ENCODE peak calls at places on chromosomes 7 and 10, in six cellular contexts. T is NB4, C is stomach, H is foreskin fibroblast, N is psoas muscle, Z is fibroblast of the aortic adventitia. D is an unnamed sample.

GRCh38 chr10:52771534-52772455 is 789 bp downstream of the MBL2 start:
- DNase-seq in C (no peak), H (no peak), T (peak; percentile 15), Z (no peak), N (no peak), D (no peak)

GRCh38 chr10:72545511-72545910 is 80.4 kb downstream of the MICU1 start:
- DNase-seq in N (no peak), Z (no peak), T (no peak), H (no peak), C (no peak), D (no peak)

GRCh38 chr7:90834771-90835170 is 238.7 kb downstream of the CDK14 start:
- DNase-seq in N (no peak), C (no peak), T (no peak), H (no peak), Z (no peak), D (no peak)

GRCh38 chr10:131123496-131123895 is 188.0 kb downstream of the TCERG1L start:
- DNase-seq in Z (no peak), N (no peak), C (no peak), T (no peak), H (no peak), D (no peak)

GRCh38 chr10:15140640-15141039 is 27.9 kb downstream of the NMT2 start:
- DNase-seq in Z (no peak), C (no peak), T (no peak), H (no peak), N (no peak), D (no peak)

GRCh38 chr10:102003541-102003940 is 52.4 kb downstream of the ARMH3 start:
- DNase-seq in H (peak; percentile 21), T (peak; percentile 40), Z (no peak), C (no peak), N (no peak), D (no peak)

GRCh38 chr10:114394531-114394930 is 9.8 kb downstream of the AFAP1L2 start:
- DNase-seq in T (no peak), C (no peak), Z (no peak), N (no peak), H (no peak), D (no peak)

GRCh38 chr10:71727429-71728217 is 8.0 kb upstream of the C10orf105 start:
- DNase-seq in T (peak; percentile 94), N (peak; percentile 81), H (no peak), C (peak; percentile 70), Z (peak; percentile 56), D (no peak)

GRCh38 chr7:36606442-36607205 is 117.7 kb downstream of the AOAH start:
- DNase-seq in T (no peak), C (no peak), N (no peak), H (no peak), Z (no peak), D (no peak)

GRCh38 chr7:132547806-132548205 is 28.5 kb downstream of the PLXNA4 start:
- DNase-seq in N (no peak), C (no peak), Z (no peak), H (no peak), T (no peak), D (no peak)

GRCh38 chr7:99380032-99380822 is 5.7 kb downstream of the ARPC1B start:
- DNase-seq in C (no peak), T (peak; percentile 99), Z (peak; percentile 65), N (no peak), H (peak; percentile 41), D (no peak)

GRCh38 chr10:35339946-35340345 is 3.6 kb downstream of the CCNY start:
- DNase-seq in Z (no peak), H (no peak), C (no peak), N (no peak), T (peak; percentile 12), D (no peak)

GRCh38 chr10:14683246-14683645 is 91.5 kb downstream of the FAM107B start:
- DNase-seq in T (no peak), N (no peak), H (no peak), C (no peak), Z (no peak), D (no peak)

GRCh38 chr7:86926732-86927131 is 132.7 kb downstream of the ELAPOR2 start:
- DNase-seq in T (peak; percentile 56), Z (peak; percentile 84), N (no peak), H (peak; percentile 47), C (peak; percentile 26), D (peak; percentile 9)

GRCh38 chr7:101921061-101921460 is 103.6 kb downstream of the CUX1 start:
- DNase-seq in H (no peak), N (no peak), T (no peak), C (no peak), Z (no peak), D (no peak)

GRCh38 chr10:60905580-60905979 is 38.4 kb downstream of the RHOBTB1 start:
- DNase-seq in N (peak; percentile 77), C (no peak), Z (peak; percentile 92), H (peak; percentile 44), T (no peak), D (no peak)

GRCh38 chr10:11180228-11180627 is 162.6 kb downstream of the CELF2 start:
- DNase-seq in C (peak; percentile 30), Z (no peak), H (no peak), T (peak; percentile 95), N (no peak), D (no peak)

GRCh38 chr7:116715087-116715486 is 43.1 kb downstream of the MET start:
- DNase-seq in T (no peak), C (no peak), H (peak; percentile 50), N (no peak), Z (no peak), D (no peak)

GRCh38 chr10:16754765-16755164 is 62.5 kb downstream of the RSU1 start:
- DNase-seq in H (no peak), T (no peak), Z (no peak), C (no peak), N (no peak), D (no peak)

GRCh38 chr10:93062499-93063216 is 2.1 kb downstream of the CYP26C1 start:
- DNase-seq in H (no peak), Z (peak; percentile 45), C (no peak), T (no peak), N (no peak), D (no peak)

GRCh38 chr7:112898432-112899290 is 108.5 kb upstream of the TMEM168 start:
- DNase-seq in C (peak; percentile 49), T (peak; percentile 83), N (no peak), Z (peak; percentile 86), H (peak; percentile 53), D (peak; percentile 39)

GRCh38 chr7:57496395-57496794 is 46.4 kb downstream of the ZNF716 start:
- DNase-seq in C (no peak), H (no peak), Z (no peak), T (no peak), N (no peak), D (no peak)
- H3K4me3 ChIP-seq in C (no peak overlapping the region), H (no peak overlapping the region), Z (no peak overlapping the region), T (no peak overlapping the region), N (no peak overlapping the region), D (no peak overlapping the region)

GRCh38 chr10:49298990-49299815 is at the start of gene C10orf71:
- DNase-seq in Z (no peak), T (no peak), N (peak; percentile 82), H (no peak), C (no peak), D (no peak)
- H3K4me3 ChIP-seq in Z (no peak within 1 kb of the TSS), T (no peak within 1 kb of the TSS), N (peak within 1 kb of the TSS; percentile 80), H (no peak within 1 kb of the TSS), C (no peak within 1 kb of the TSS), D (no peak within 1 kb of the TSS)

DNA sequence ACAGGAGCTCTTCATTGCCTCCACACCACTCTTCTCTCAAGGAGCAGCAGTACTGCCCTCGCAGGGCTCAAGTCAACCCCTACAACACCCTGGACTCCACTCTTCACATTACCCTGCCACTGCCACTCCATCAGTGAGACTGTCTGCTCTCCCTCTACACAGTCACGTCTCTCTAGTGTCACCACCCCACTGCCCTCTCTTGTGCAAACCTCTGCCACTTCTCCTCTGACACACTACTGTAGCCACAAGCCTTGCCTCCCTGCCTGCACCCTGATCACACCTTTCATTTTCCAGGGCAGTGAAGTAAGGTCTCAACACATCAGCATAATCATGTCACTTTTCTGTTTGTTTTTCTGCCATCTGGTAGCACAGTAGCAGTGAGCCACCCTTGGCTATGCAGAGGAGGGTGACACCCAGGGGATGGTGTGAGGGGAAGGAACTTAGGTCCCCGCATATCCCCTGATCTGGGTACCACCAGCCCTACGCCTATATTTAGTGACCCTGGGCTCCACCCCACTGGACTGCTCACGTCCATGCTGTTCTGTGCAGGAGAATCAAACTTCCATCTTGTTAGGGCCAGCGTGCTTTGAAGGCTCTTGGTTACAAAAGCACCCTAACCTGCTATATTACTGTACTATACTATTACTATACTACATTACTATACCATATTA is 1.6 kb downstream of the C10orf143 start:
- DNase-seq in Z (no peak), C (no peak), H (no peak), T (peak; percentile 36), N (no peak), D (no peak)
- H3K4me3 ChIP-seq in Z (peak overlapping the region; percentile 97), C (peak overlapping the region; percentile 91), H (peak overlapping the region; percentile 61), T (peak overlapping the region; percentile 82), N (peak overlapping the region; percentile 74), D (peak overlapping the region; percentile 92)

GRCh38 chr10:70481105-70481504 is 2.5 kb downstream of the PALD1 start:
- DNase-seq in N (no peak), H (no peak), Z (no peak), T (no peak), C (no peak), D (no peak)

GRCh38 chr10:70479161-70479531 is 579 bp downstream of the PALD1 start:
- DNase-seq in N (no peak), C (no peak), H (no peak), T (peak; percentile 52), Z (no peak), D (no peak)

GRCh38 chr10:70481831-70482530 is 3.4 kb downstream of the PALD1 start:
- DNase-seq in T (no peak), H (no peak), C (no peak), Z (peak; percentile 32), N (peak; percentile 80), D (no peak)

GRCh38 chr10:70479626-70480253 is 1.2 kb downstream of the PALD1 start:
- DNase-seq in Z (no peak), T (no peak), C (no peak), N (peak; percentile 72), H (no peak), D (no peak)

GRCh38 chr10:70480254-70480861 is 1.8 kb downstream of the PALD1 start:
- DNase-seq in Z (no peak), C (no peak), H (no peak), T (peak; percentile 81), N (peak; percentile 53), D (no peak)
- H3K4me3 ChIP-seq in Z (no peak overlapping the region), C (peak overlapping the region; percentile 63), H (no peak overlapping the region), T (peak overlapping the region; percentile 89), N (peak overlapping the region; percentile 72), D (no peak overlapping the region)